ENCODE peak calls at places on chromosomes 2 and 18, in eight cellular contexts. J, E, K, Q, Z, U, I and A are unnamed samples.

GRCh38 chr18:3313685-3314084 is 51.8 kb downstream of the MYL12B start:
- DNase-seq in Z (no peak), J (no peak), E (no peak), I (no peak), Q (no peak), K (no peak), U (no peak), A (no peak)

GRCh38 chr2:71067567-71068217 is 756 bp upstream of the NAGK start:
- DNase-seq in J (no peak), U (no peak), K (no peak), E (no peak), Q (no peak), Z (no peak), I (no peak), A (peak; percentile 73)

GRCh38 chr18:60277855-60278480 is 94.6 kb downstream of the MC4R start:
- DNase-seq in Q (peak; percentile 65), I (no peak), K (peak; percentile 78), U (no peak), Z (no peak), J (no peak), E (no peak), A (no peak)

GRCh38 chr2:150911766-150912280 is 349.8 kb downstream of the RBM43 start:
- DNase-seq in I (peak; percentile 58), Z (peak; percentile 11), E (peak; percentile 70), Q (peak; percentile 95), U (no peak), J (peak; percentile 44), K (peak; percentile 81), A (peak; percentile 4)

GRCh38 chr2:18149660-18150246 is 271.3 kb downstream of the KCNS3 start:
- DNase-seq in Q (no peak), J (no peak), E (no peak), K (no peak), Z (no peak), I (peak; percentile 62), U (no peak), A (peak; percentile 49)

GRCh38 chr2:223247136-223247535 is 195.1 kb downstream of the KCNE4 start:
- DNase-seq in Z (no peak), U (no peak), Q (peak; percentile 33), I (peak; percentile 57), J (no peak), E (no peak), K (peak; percentile 19), A (peak; percentile 9)

GRCh38 chr2:41027095-41027494 is 575.2 kb upstream of the SLC8A1 start:
- DNase-seq in E (no peak), K (no peak), I (no peak), Q (no peak), Z (no peak), U (no peak), J (no peak), A (no peak)

GRCh38 chr2:25236736-25237135 is 68.4 kb upstream of the POMC start:
- DNase-seq in U (no peak), E (no peak), Q (no peak), J (no peak), Z (no peak), K (no peak), I (no peak), A (no peak)

GRCh38 chr2:72925328-72925943 is 8.1 kb downstream of the EMX1 start:
- DNase-seq in J (no peak), U (no peak), K (no peak), E (peak; percentile 36), Q (no peak), I (no peak), Z (no peak), A (peak; percentile 82)

GRCh38 chr2:183493060-183493459 is 368.8 kb downstream of the NUP35 start:
- DNase-seq in Q (no peak), K (no peak), U (no peak), E (no peak), Z (no peak), I (no peak), J (no peak), A (no peak)

GRCh38 chr18:59593291-59593717 is 103.9 kb downstream of the CCBE1 start:
- DNase-seq in I (no peak), E (no peak), Q (no peak), J (no peak), U (no peak), K (peak; percentile 41), Z (no peak), A (no peak)

GRCh38 chr2:7031424-7032245 is 114.4 kb downstream of the RNF144A start:
- DNase-seq in U (peak; percentile 56), J (no peak), E (peak; percentile 94), K (no peak), Q (peak; percentile 24), I (no peak), Z (peak; percentile 98), A (no peak)

GRCh38 chr2:233556756-233557736 is 9.5 kb downstream of the USP40 start:
- DNase-seq in I (no peak), E (no peak), U (peak; percentile 77), Q (peak; percentile 44), Z (no peak), J (no peak), K (peak; percentile 77), A (no peak)

GRCh38 chr2:238285653-238286082 is 2.7 kb downstream of the PER2 start:
- DNase-seq in I (peak; percentile 94), E (peak; percentile 88), J (peak; percentile 65), Q (peak; percentile 95), Z (peak; percentile 94), K (peak; percentile 93), U (peak; percentile 57), A (peak; percentile 67)

GRCh38 chr2:51454177-51454576 is 422.2 kb upstream of the NRXN1 start:
- DNase-seq in I (no peak), Z (no peak), Q (no peak), K (no peak), U (no peak), E (no peak), J (no peak), A (no peak)

GRCh38 chr2:11872247-11872947 is 126.0 kb downstream of the LPIN1 start:
- DNase-seq in U (no peak), Z (no peak), E (no peak), I (no peak), J (no peak), Q (peak; percentile 10), K (no peak), A (no peak)

DNA sequence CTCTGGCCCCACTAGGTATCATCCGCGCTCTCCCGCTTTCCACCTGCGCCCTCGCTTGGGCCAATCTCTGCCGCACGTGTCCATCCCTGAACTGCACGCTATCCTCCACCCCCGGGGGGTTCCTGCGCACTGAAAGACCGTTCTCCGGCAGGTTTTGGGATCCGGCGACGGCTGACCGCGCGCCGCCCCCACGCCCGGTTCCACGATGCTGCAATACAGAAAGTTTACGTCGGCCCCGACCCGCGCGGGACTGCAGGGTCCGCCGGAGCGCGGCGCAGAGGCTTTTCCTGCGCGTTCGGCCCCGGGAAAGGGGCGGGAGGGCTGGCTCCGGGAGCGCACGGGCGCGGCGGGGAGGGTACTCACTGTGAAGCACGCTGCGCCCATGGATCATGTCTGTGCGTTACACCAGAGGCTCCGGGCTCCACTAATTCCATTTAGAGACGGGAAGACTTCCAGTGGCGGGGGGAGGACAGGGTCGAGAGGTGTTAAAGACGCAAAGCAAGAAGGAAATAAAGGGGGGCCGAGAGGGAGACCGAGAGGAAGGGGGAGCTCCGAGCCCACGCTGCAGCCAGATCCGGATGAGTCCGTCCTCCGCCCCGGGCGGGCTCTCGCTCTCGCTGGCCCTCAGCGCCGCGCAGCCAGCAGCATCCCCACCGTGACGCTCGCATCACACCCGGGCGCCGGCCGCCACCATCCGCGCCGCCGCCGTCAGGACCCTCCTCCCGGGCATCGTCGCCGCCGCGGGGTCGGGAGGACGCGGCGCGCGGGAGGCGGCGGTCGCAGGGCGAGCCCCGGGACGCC is 686 bp downstream of the NETO1 start:
- DNase-seq in U (no peak), K (no peak), E (no peak), Z (no peak), I (peak; percentile 59), J (no peak), Q (no peak), A (peak; percentile 68)
- H3K27me3 ChIP-seq in U (peaks cover 21% of the 10 kb centered on the region), K (peaks cover 3% of the 10 kb centered on the region), E (no peaks in the 10 kb centered on the region), Z (peaks cover 17% of the 10 kb centered on the region), I (peaks cover 1% of the 10 kb centered on the region), J (no peaks in the 10 kb centered on the region), Q (peaks cover 8% of the 10 kb centered on the region), A (peaks cover 41% of the 10 kb centered on the region)

GRCh38 chr18:23872701-23873550 is 141.6 kb upstream of the TTC39C start:
- DNase-seq in K (no peak), J (no peak), Z (peak; percentile 87), E (peak; percentile 89), Q (no peak), I (no peak), U (peak; percentile 95), A (no peak)
- H3K36me3 ChIP-seq in K (no peaks in the 10 kb centered on the region), J (no peaks in the 10 kb centered on the region), Z (no peaks in the 10 kb centered on the region), E (no peaks in the 10 kb centered on the region), Q (no peaks in the 10 kb centered on the region), I (no peaks in the 10 kb centered on the region), U (peaks cover 9% of the 10 kb centered on the region), A (no peaks in the 10 kb centered on the region)

GRCh38 chr2:152763651-152764050 is 45.2 kb downstream of the ARL6IP6 start:
- DNase-seq in I (no peak), K (peak; percentile 7), J (no peak), E (no peak), Q (no peak), U (no peak), Z (no peak), A (no peak)

GRCh38 chr2:152761171-152761570 is 42.8 kb downstream of the ARL6IP6 start:
- DNase-seq in E (no peak), Z (no peak), J (no peak), I (no peak), U (no peak), K (peak; percentile 74), Q (no peak), A (no peak)

GRCh38 chr2:152766908-152767307 is 48.5 kb downstream of the ARL6IP6 start:
- DNase-seq in E (no peak), U (no peak), Z (no peak), J (no peak), I (no peak), Q (peak; percentile 14), K (peak; percentile 77), A (no peak)

GRCh38 chr2:152759290-152760072 is 41.1 kb downstream of the ARL6IP6 start:
- DNase-seq in J (no peak), U (no peak), K (no peak), Z (no peak), Q (no peak), E (no peak), I (no peak), A (no peak)

DNA sequence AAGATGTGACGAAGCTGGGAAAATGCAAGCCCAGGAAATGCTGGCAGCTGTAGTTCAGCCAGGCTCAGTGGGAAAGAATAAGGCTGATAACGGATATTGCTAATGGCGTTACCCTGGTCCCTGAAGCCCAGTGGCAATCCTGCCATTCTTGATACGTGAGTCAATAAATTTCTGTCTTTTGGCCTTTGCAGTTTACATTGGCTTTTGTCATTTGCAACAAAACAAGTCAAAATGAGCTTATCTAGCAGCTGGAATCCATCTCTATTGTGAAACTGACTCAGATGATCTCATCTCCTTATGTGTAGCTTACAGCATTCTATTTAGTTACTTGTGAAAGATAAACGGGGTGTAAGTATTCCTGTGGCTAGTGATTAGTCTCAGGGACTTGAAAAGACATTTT is 43.8 kb downstream of the ARL6IP6 start:
- DNase-seq in Q (peak; percentile 77), I (peak; percentile 97), E (no peak), Z (no peak), K (peak; percentile 98), J (no peak), U (no peak), A (no peak)
- H3K4me3 ChIP-seq in Q (no peak overlapping the region), I (no peak overlapping the region), E (no peak overlapping the region), Z (no peak overlapping the region), K (no peak overlapping the region), J (no peak overlapping the region), U (no peak overlapping the region), A (no peak overlapping the region)

DNA sequence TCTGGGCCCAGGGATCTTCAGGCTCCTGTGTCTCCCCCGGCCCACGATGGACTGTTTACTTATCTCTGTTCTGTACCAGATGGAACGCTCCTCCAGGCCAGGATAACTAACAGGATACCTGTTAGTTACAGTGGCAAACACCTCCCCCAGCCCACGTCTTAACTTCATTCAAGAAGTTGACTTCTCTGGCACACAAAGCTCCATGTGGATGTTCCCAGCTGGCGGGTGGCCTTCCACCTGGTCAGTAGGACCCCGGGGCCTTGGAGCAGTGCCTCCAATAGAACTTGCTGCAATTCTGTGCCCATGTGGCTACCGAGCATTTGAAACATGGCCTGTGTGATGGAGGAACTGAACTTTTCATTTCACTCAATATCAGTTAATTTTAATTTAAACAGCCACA is 165.1 kb upstream of the GLI2 start:
- DNase-seq in Z (no peak), E (no peak), I (no peak), J (no peak), U (no peak), Q (no peak), K (no peak), A (no peak)
- H3K27me3 ChIP-seq in Z (no peaks in the 10 kb centered on the region), E (no peaks in the 10 kb centered on the region), I (no peaks in the 10 kb centered on the region), J (no peaks in the 10 kb centered on the region), U (peaks cover 8% of the 10 kb centered on the region), Q (no peaks in the 10 kb centered on the region), K (peaks cover 30% of the 10 kb centered on the region), A (peaks cover 14% of the 10 kb centered on the region)